ENCODE peak calls at places on chromosomes 11 and 22, in nine cellular contexts. T is psoas muscle, E is mammary epithelial cell, Y is caudate nucleus, V is trophoblast cell, H is transverse colon, I is cardiac muscle cell, R is heart right ventricle, N is small intestine. J is an unnamed sample.

GRCh38 chr11:63837027-63837688 is 1.8 kb upstream of the MARK2 start:
- DNase-seq in T (peak), E (peak), Y (no peak), V (peak), H (peak), I (peak), R (peak), N (peak), J (no peak)

GRCh38 chr11:134944986-134945385 is 532.9 kb upstream of the B3GAT1 start:
- DNase-seq in T (no peak), E (no peak), Y (no peak), V (no peak), H (no peak), I (no peak), R (no peak), N (no peak), J (no peak)

GRCh38 chr11:133762538-133762937 is 82.8 kb downstream of the SPATA19 start:
- DNase-seq in T (no peak), E (no peak), Y (no peak), V (no peak), H (no peak), I (no peak), R (no peak), N (no peak), J (no peak)

GRCh38 chr22:45642966-45643365 is 28.7 kb upstream of the ATXN10 start:
- DNase-seq in T (no peak), E (no peak), Y (no peak), V (no peak), H (no peak), I (no peak), R (no peak), N (no peak), J (no peak)

GRCh38 chr11:36192723-36193619 is 96.3 kb downstream of the COMMD9 start:
- DNase-seq in T (no peak), E (no peak), Y (no peak), V (no peak), H (no peak), I (no peak), R (no peak), N (peak), J (no peak)

GRCh38 chr11:130137999-130138398 is 21.6 kb upstream of the ST14 start:
- DNase-seq in T (no peak), E (no peak), Y (no peak), V (no peak), H (no peak), I (no peak), R (no peak), N (no peak), J (no peak)

GRCh38 chr11:45930031-45930794 is 7.8 kb downstream of the LARGE2 start:
- DNase-seq in T (no peak), E (peak), Y (peak), V (no peak), H (peak), I (no peak), R (peak), N (peak), J (no peak)

GRCh38 chr22:25492950-25493790 is 71.3 kb upstream of the GRK3 start:
- DNase-seq in T (no peak), E (no peak), Y (peak), V (no peak), H (no peak), I (no peak), R (no peak), N (no peak), J (no peak)

GRCh38 chr11:99176430-99176829 is 155.7 kb downstream of the CNTN5 start:
- DNase-seq in T (no peak), E (no peak), Y (no peak), V (no peak), H (no peak), I (no peak), R (no peak), N (no peak), J (no peak)

GRCh38 chr11:124865902-124866851 is 945 bp downstream of the ROBO3 start:
- DNase-seq in T (peak), E (no peak), Y (no peak), V (peak), H (peak), I (peak), R (peak), N (peak), J (no peak)

GRCh38 chr11:16117989-16118810 is 238.1 kb downstream of the SOX6 start:
- DNase-seq in T (no peak), E (no peak), Y (no peak), V (no peak), H (no peak), I (no peak), R (no peak), N (no peak), J (no peak)

GRCh38 chr22:41285441-41285819 is 557 bp downstream of the RANGAP1 start:
- DNase-seq in T (peak), E (peak), Y (peak), V (peak), H (peak), I (peak), R (peak), N (peak), J (peak)

GRCh38 chr11:108037636-108038035 is 28.9 kb downstream of the CUL5 start:
- DNase-seq in T (no peak), E (no peak), Y (no peak), V (peak), H (no peak), I (peak), R (no peak), N (no peak), J (no peak)

GRCh38 chr22:30408388-30409101 is 11.7 kb downstream of the SEC14L2 start:
- DNase-seq in T (no peak), E (peak), Y (no peak), V (no peak), H (no peak), I (no peak), R (no peak), N (no peak), J (no peak)

GRCh38 chr11:64911689-64912088 is 5.3 kb downstream of the ATG2A start:
- DNase-seq in T (no peak), E (no peak), Y (no peak), V (no peak), H (no peak), I (no peak), R (no peak), N (no peak), J (no peak)

GRCh38 chr22:44915441-44915840 is 94.4 kb downstream of the PHF21B start:
- DNase-seq in T (no peak), E (no peak), Y (no peak), V (no peak), H (no peak), I (no peak), R (no peak), N (no peak), J (no peak)

GRCh38 chr22:48423481-48423901 is 1404.2 kb downstream of the BRD1 start:
- DNase-seq in T (no peak), E (no peak), Y (no peak), V (no peak), H (no peak), I (no peak), R (no peak), N (no peak), J (no peak)

GRCh38 chr11:12139144-12139881 is 28.9 kb downstream of the MICAL2 start:
- DNase-seq in T (no peak), E (no peak), Y (no peak), V (no peak), H (no peak), I (peak), R (no peak), N (no peak), J (no peak)

GRCh38 chr22:22463855-22464540 is 44.5 kb downstream of the ZNF280B start:
- DNase-seq in T (no peak), E (peak), Y (no peak), V (peak), H (peak), I (peak), R (no peak), N (peak), J (no peak)

GRCh38 chr22:50175191-50175461 is 4.6 kb downstream of the PANX2 start:
- DNase-seq in T (no peak), E (no peak), Y (no peak), V (no peak), H (no peak), I (no peak), R (no peak), N (no peak), J (no peak)

GRCh38 chr22:20756846-20757245 is 17.1 kb upstream of the SERPIND1 start:
- DNase-seq in T (no peak), E (no peak), Y (no peak), V (no peak), H (no peak), I (no peak), R (no peak), N (no peak), J (no peak)

GRCh38 chr22:46436595-46437163 is 100.7 kb downstream of the CELSR1 start:
- DNase-seq in T (no peak), E (peak), Y (no peak), V (no peak), H (no peak), I (peak), R (no peak), N (no peak), J (peak)

GRCh38 chr11:119024430-119025098 is 6.0 kb downstream of the TRAPPC4 start:
- DNase-seq in T (no peak), E (no peak), Y (no peak), V (no peak), H (no peak), I (no peak), R (no peak), N (peak), J (no peak)
- H3K27ac ChIP-seq in T (peak), E (no peak), Y (no peak), V (peak), H (peak), I (peak), R (peak), N (peak), J (no peak)

GRCh38 chr11:86802146-86802545 is 1.8 kb downstream of the PRSS23 start:
- DNase-seq in T (no peak), E (peak), Y (no peak), V (no peak), H (no peak), I (no peak), R (no peak), N (no peak), J (no peak)

GRCh38 chr11:86804871-86805415 is 4.6 kb downstream of the PRSS23 start:
- DNase-seq in T (no peak), E (no peak), Y (no peak), V (no peak), H (no peak), I (peak), R (no peak), N (no peak), J (no peak)

GRCh38 chr11:86802601-86803051 is 2.3 kb downstream of the PRSS23 start:
- DNase-seq in T (no peak), E (peak), Y (no peak), V (no peak), H (no peak), I (peak), R (no peak), N (peak), J (no peak)

GRCh38 chr11:86803641-86804040 is 3.3 kb downstream of the PRSS23 start:
- DNase-seq in T (no peak), E (no peak), Y (no peak), V (no peak), H (no peak), I (no peak), R (no peak), N (no peak), J (no peak)

GRCh38 chr11:86803136-86803535 is 2.8 kb downstream of the PRSS23 start:
- DNase-seq in T (no peak), E (peak), Y (no peak), V (no peak), H (no peak), I (no peak), R (no peak), N (no peak), J (no peak)
- H3K27ac ChIP-seq in T (no peak), E (peak), Y (no peak), V (no peak), H (peak), I (no peak), R (no peak), N (no peak), J (peak)

DNA sequence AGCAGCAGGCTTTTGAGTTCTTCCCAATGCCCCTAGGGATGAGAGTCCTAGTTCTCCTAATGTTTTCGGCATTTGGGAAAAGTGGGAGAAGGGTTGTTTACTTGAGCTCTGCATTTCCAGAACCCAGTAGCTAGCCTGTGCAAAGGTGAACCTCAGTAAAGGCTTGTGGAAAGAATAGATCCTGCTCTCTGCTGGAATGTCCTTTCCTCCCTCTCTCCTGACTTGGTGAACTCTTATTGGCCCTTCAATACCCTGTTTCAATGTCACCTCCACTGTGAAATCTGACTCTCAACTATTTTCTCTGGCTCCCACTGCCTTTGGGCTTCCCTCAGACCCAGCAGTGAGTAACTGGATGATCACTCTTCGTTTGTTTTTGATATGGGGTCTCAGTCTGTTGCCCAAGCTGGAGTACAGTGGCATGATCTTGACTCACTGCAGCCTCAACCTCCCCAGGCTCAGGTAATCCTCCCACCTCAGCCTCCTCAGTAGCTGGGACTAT is 2.4 kb upstream of the UVRAG start:
- DNase-seq in T (no peak), E (no peak), Y (no peak), V (no peak), H (no peak), I (no peak), R (no peak), N (no peak), J (no peak)
- H3K27ac ChIP-seq in T (no peak), E (no peak), Y (no peak), V (peak), H (no peak), I (peak), R (peak), N (no peak), J (peak)

GRCh38 chr11:123111465-123111864 is 49.5 kb upstream of the HSPA8 start:
- DNase-seq in T (no peak), E (peak), Y (no peak), V (no peak), H (no peak), I (peak), R (no peak), N (peak), J (peak)
- H3K27ac ChIP-seq in T (no peak), E (peak), Y (no peak), V (peak), H (peak), I (no peak), R (no peak), N (no peak), J (peak)

DNA sequence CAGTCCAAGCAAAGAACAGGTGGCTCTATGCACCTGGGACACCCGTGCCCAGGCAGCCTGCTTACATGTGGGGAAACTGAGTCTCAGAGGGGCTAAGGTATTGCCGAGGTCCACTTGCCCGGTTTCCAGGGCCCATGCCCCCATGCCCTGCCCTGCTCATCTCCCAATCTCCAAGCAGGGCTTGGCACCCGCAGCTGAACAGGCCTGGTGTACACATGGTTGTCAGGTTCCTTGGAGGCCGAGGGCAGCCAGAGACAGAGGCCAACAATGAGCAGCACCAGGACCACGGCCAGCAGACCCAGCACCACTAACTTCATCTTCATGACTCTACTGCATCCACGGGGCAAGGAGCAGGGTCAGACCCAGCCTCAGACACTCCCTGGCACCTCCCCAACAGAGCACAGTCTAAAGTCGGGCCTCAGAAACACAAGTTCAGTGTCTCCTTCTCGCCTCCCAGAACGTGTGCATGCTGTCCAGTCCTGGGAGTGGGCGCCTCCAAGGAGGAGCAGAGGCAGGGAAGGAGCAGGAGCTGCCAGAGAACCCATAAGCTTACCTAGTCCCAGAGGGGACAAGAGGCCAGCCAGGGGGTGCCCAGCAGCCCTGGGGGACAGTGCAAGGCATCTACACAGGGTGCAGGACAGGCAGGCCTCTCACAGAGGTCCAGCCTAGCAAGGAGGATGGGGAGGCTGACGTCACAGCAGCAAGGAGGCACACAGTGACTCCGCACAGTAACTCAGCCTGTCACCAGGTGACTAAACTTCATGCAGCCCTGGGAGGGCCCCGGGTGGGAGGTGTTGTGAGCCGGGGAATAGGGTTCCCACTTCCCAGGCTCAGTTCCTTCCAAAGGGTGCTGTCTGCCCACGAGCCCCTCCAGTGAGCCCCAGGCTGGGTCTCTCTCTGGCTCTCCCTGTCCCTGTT is 20.2 kb upstream of the RGL4 start:
- DNase-seq in T (no peak), E (no peak), Y (peak), V (no peak), H (no peak), I (no peak), R (no peak), N (no peak), J (no peak)
- H3K27ac ChIP-seq in T (no peak), E (no peak), Y (no peak), V (no peak), H (no peak), I (no peak), R (no peak), N (peak), J (no peak)

GRCh38 chr11:117823294-117823940 is 1.1 kb downstream of the FXYD2 start:
- DNase-seq in T (peak), E (no peak), Y (no peak), V (no peak), H (peak), I (peak), R (no peak), N (no peak), J (no peak)
- H3K27ac ChIP-seq in T (peak), E (no peak), Y (no peak), V (no peak), H (peak), I (no peak), R (peak), N (peak), J (no peak)

GRCh38 chr11:44269369-44270351 is 40.3 kb downstream of the ALX4 start:
- DNase-seq in T (no peak), E (no peak), Y (no peak), V (no peak), H (no peak), I (peak), R (no peak), N (no peak), J (no peak)
- H3K27ac ChIP-seq in T (no peak), E (no peak), Y (no peak), V (no peak), H (no peak), I (no peak), R (no peak), N (no peak), J (no peak)

DNA sequence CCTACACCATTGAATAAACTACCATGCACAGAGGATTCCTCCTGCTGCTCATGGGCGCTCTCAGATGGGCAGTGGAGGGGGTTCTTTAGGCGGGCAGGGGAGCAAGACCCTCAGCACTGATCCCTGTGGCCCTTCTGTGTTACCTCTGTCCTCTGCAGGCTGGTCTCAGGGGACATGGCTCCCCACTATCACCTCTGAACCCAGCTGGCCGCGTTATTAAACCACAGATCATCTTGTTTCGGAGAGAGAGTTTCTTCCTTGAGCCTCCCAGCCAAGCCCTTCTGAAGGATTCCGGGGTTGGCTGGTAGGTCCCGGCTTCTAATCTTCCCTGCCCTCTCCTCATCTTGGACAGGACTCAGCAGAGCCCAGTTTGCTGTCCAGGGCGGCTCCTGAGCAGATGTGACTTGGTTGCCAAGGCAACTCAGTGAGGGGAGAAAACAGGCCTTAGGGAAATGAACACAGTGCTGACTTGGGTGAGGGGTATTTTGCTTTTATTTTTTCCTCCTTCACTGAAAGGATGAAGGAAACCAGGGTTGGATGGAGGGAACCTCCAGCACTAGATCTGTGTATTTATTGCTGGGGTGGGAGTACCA is 13.3 kb downstream of the APOL3 start:
- DNase-seq in T (no peak), E (no peak), Y (no peak), V (no peak), H (no peak), I (no peak), R (no peak), N (no peak), J (no peak)
- H3K27ac ChIP-seq in T (no peak), E (no peak), Y (no peak), V (no peak), H (peak), I (no peak), R (peak), N (no peak), J (no peak)

DNA sequence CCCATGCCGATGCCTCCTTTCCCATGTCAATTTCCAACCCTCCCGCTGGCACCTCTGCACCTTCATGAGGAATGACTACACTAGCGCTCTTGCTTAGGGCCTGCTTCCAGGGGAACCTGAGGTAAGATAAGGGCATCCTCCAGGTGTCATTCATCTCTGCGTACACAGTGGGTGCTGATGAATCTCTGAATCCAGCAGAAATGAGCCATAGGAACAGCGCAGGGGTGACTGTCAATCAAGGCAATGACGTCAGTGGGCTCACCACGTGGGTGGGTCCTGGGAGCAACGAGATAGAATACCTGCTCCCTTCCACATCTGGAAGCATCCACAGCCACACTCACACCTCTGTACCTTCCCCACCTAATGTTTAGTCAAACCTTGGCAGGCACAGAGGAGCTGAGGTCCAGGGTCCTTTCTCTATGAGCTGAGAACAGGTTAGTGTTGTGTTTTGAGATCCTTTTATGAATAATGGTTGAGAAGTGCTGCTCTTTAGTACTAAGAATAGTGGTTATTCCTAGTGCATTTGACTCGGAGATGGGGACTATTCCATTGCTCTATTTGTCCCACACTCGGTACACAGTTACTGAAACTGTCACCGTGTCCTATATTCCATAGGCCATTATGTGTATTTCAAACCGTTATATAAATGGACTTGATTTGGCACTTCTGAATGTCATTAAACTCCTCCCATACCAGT is 193.2 kb downstream of the ST3GAL4 start:
- DNase-seq in T (no peak), E (no peak), Y (peak), V (no peak), H (no peak), I (no peak), R (no peak), N (no peak), J (no peak)
- H3K27ac ChIP-seq in T (no peak), E (no peak), Y (peak), V (no peak), H (no peak), I (no peak), R (no peak), N (no peak), J (no peak)

J was measured in epithelial cell of prostate.